ENCODE peak calls at places on chromosomes 11 and 22, in five cellular contexts. H is transverse colon; P is GM20000; E is stimulated activated CD4-positive, alpha-beta T cell treated with anti-CD3 and anti-CD28 coated beads, Interleukin-1b, Interleukin-23, amount 100 ng/mL, for 48 hours; B is myocyte. G is an unnamed sample.

GRCh38 chr11:433641-434040 is 8.2 kb downstream of the ANO9 start:
- DNase-seq in H (no peak), P (no peak), E (no peak), B (no peak), G (no peak)

GRCh38 chr11:86151188-86152005 is 82.5 kb upstream of the PICALM start:
- DNase-seq in H (no peak), P (no peak), E (no peak), B (peak; percentile 82), G (no peak)

GRCh38 chr22:48356731-48357130 is 1470.9 kb downstream of the BRD1 start:
- DNase-seq in H (no peak), P (no peak), E (no peak), B (no peak), G (no peak)

GRCh38 chr11:2194877-2195755 is 23.5 kb upstream of the TH start:
- DNase-seq in H (peak; percentile 34), P (peak; percentile 66), E (peak; percentile 43), B (peak; percentile 87), G (peak; percentile 53)

GRCh38 chr22:41925783-41926460 is 684 bp downstream of the TNFRSF13C start:
- DNase-seq in H (peak; percentile 87), P (peak; percentile 72), E (peak; percentile 77), B (peak; percentile 45), G (peak; percentile 86)

GRCh38 chr11:111365722-111366559 is 13.1 kb downstream of the POU2AF1 start:
- DNase-seq in H (no peak), P (no peak), E (no peak), B (no peak), G (no peak)

GRCh38 chr11:94586546-94586945 is 19.4 kb downstream of the PIWIL4 start:
- DNase-seq in H (no peak), P (no peak), E (no peak), B (no peak), G (no peak)

GRCh38 chr11:114026355-114026754 is 33.2 kb upstream of the ZBTB16 start:
- DNase-seq in H (no peak), P (no peak), E (peak; percentile 2), B (no peak), G (no peak)

GRCh38 chr11:102139081-102139498 is 28.8 kb downstream of the YAP1 start:
- DNase-seq in H (no peak), P (no peak), E (no peak), B (peak; percentile 85), G (no peak)

G was measured in adrenal gland.